ENCODE peak calls at places on chromosomes 13 and 19, in four cellular contexts. Q is cardiac muscle cell, C is AG04450, I is Karpas-422. A is an unnamed sample.

GRCh38 chr13:83620535-83621220 is 261.6 kb downstream of the SLITRK1 start:
- DNase-seq in Q (peak; percentile 46), C (peak; percentile 1), I (no peak), A (peak; percentile 69)

GRCh38 chr19:5125376-5125775 is 156.5 kb downstream of the KDM4B start:
- DNase-seq in Q (no peak), C (no peak), I (no peak), A (no peak)

GRCh38 chr13:101612736-101613135 is 160.3 kb downstream of the ITGBL1 start:
- DNase-seq in Q (no peak), C (no peak), I (no peak), A (no peak)

GRCh38 chr13:111909971-111910671 is 156.8 kb upstream of the SOX1 start:
- DNase-seq in Q (no peak), C (no peak), I (no peak), A (no peak)

GRCh38 chr13:67186985-67187569 is 43.1 kb downstream of the PCDH9 start:
- DNase-seq in Q (no peak), C (no peak), I (no peak), A (no peak)

GRCh38 chr19:47493378-47494210 is 9.6 kb upstream of the KPTN start:
- DNase-seq in Q (no peak), C (no peak), I (no peak), A (no peak)

GRCh38 chr19:55585658-55586339 is 5.2 kb upstream of the ZNF579 start:
- DNase-seq in Q (peak; percentile 93), C (peak; percentile 37), I (peak; percentile 89), A (no peak)

GRCh38 chr19:3275583-3276340 is 51.3 kb downstream of the CELF5 start:
- DNase-seq in Q (peak; percentile 81), C (peak; percentile 11), I (peak; percentile 96), A (peak; percentile 53)

DNA sequence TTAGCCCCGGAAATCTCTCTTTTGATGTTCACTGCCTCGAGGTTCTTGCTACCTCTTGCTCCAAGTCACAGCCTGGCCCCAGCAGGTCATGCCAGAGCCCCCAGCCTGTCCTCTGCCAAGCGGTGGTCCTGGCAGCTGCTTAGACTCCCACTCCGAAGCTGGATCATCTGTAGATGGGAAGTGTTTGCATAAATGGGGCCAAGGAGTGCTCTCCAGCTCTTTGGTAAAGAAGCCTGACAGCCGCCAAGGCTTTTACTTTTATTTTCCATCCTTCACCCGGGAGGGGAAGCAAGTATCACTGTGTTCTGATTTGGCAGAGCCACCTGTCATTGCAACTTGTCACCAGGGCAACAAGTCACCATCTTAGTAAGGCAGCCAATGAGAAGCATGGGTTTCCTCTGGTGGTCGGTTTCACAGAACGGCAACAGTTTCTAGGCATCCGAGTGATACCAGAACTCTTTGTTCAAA is 10.6 kb upstream of the RETN start:
- DNase-seq in Q (no peak), C (no peak), I (peak; percentile 68), A (no peak)
- H3K27ac ChIP-seq in Q (no peak overlapping the region), C (no peak overlapping the region), I (no peak overlapping the region), A (no peak overlapping the region)

GRCh38 chr19:38800577-38801347 is 11.8 kb downstream of the LGALS7B start:
- DNase-seq in Q (no peak), C (no peak), I (no peak), A (no peak)
- H3K27ac ChIP-seq in Q (no peak overlapping the region), C (no peak overlapping the region), I (no peak overlapping the region), A (no peak overlapping the region)

GRCh38 chr13:22375151-22375550 is 704.3 kb downstream of the FGF9 start:
- DNase-seq in Q (no peak), C (no peak), I (no peak), A (no peak)

GRCh38 chr13:22369090-22369489 is 698.2 kb downstream of the FGF9 start:
- DNase-seq in Q (no peak), C (no peak), I (no peak), A (no peak)

GRCh38 chr13:22372261-22372660 is 701.4 kb downstream of the FGF9 start:
- DNase-seq in Q (no peak), C (no peak), I (no peak), A (no peak)

GRCh38 chr13:22369840-22370239 is 699.0 kb downstream of the FGF9 start:
- DNase-seq in Q (no peak), C (no peak), I (no peak), A (no peak)
- H3K27ac ChIP-seq in Q (no peak overlapping the region), C (no peak overlapping the region), I (no peak overlapping the region), A (no peak overlapping the region)

DNA sequence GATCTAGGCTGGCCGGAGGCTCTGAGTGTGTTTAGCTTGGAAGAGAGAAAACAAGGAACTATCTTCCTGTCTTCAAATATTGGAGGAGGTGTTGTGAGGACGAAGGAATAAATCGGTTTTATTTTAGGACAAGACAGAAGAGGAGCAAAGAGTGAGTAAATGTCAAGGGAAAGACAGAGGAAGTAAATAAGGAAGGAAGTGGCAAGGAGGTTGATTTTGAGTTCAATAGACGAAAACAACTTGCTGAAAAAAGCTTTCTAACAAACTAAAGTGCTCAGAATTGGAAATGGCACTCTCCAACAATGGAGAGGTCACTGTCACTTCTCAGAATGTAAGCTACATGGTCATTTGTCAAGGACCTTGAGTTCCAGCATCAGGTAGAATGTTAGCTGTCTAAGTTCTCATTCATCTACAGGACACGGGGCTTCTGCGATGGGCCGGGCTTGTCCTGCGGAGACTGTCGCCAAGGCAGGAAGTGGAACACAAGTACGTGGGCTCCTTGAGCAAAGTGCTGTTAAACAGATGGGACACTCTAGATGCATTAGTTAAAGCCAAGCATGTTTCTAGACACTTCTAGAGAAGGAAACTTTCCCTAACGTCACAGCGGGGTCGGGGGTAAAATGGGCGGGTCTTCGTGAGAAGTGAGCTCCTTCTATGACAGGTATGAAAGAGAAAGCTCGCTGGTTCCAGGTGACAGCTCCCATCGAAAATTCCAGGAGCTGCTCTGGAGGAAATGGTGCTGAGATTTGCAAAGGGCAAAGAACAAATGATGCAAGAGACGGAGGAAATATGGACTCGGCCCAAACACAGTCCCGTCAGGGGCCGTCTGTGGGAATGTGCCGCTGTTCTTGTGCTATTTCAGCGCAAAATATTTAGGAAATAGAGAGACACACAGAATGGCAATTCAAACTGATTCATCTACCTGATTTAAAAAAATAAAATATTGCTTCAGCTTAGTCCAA is 103.9 kb upstream of the UBL3 start:
- DNase-seq in Q (no peak), C (no peak), I (no peak), A (no peak)
- H3K27ac ChIP-seq in Q (no peak overlapping the region), C (no peak overlapping the region), I (no peak overlapping the region), A (no peak overlapping the region)

GRCh38 chr19:16445238-16446107 is 26.3 kb downstream of the EPS15L1 start:
- DNase-seq in Q (no peak), C (no peak), I (peak; percentile 93), A (no peak)
- H3K27ac ChIP-seq in Q (peak overlapping the region; percentile 76), C (peak overlapping the region; percentile 11), I (peak overlapping the region; percentile 99), A (no peak overlapping the region)

A was measured in foreskin keratinocyte.